ENCODE peak calls at places on chromosomes 2 and 18, in seven cellular contexts. Q is SK-N-SH, U is A549, S is K562, D is sigmoid colon, M is transverse colon, I is tibial nerve. W is an unnamed sample.

GRCh38 chr18:11591957-11592356 is 17.4 kb upstream of the SLC35G4 start:
- DNase-seq in U (no peak), I (no peak), S (no peak), D (no peak), M (no peak), Q (no peak), W (no peak)

GRCh38 chr2:234218261-234219180 is 168.0 kb downstream of the SPP2 start:
- DNase-seq in I (no peak), U (no peak), S (no peak), M (peak; percentile 18), Q (peak; percentile 47), D (no peak), W (no peak)

GRCh38 chr2:205721057-205721767 is 38.9 kb downstream of the NRP2 start:
- DNase-seq in D (no peak), Q (no peak), M (no peak), U (no peak), S (peak; percentile 10), I (no peak), W (no peak)

GRCh38 chr2:54955674-54956391 is 94.4 kb downstream of the RTN4 start:
- DNase-seq in I (no peak), D (no peak), M (no peak), U (no peak), Q (no peak), S (peak; percentile 82), W (no peak)

GRCh38 chr2:233040571-233040970 is 8.1 kb downstream of the NEU2 start:
- DNase-seq in D (no peak), S (no peak), U (no peak), I (no peak), Q (no peak), M (no peak), W (no peak)

GRCh38 chr2:160294339-160294803 is 94.3 kb upstream of the ITGB6 start:
- DNase-seq in Q (no peak), I (peak; percentile 50), S (no peak), D (peak; percentile 83), M (peak; percentile 29), U (no peak), W (no peak)

GRCh38 chr2:27285481-27285880 is 3.3 kb downstream of the TRIM54 start:
- DNase-seq in Q (no peak), I (no peak), S (no peak), U (no peak), D (no peak), M (no peak), W (no peak)

GRCh38 chr2:231125272-231125671 is 430 bp upstream of the HTR2B start:
- DNase-seq in I (no peak), S (no peak), Q (peak; percentile 28), U (no peak), D (no peak), M (no peak), W (no peak)

GRCh38 chr2:230134496-230135073 is 65.9 kb upstream of the SLC16A14 start:
- DNase-seq in M (no peak), Q (no peak), I (no peak), U (no peak), S (no peak), D (no peak), W (no peak)

GRCh38 chr2:127187081-127187775 is 32.9 kb downstream of the CYP27C1 start:
- DNase-seq in Q (no peak), I (no peak), M (no peak), S (no peak), U (no peak), D (peak; percentile 30), W (peak; percentile 20)

GRCh38 chr2:236172866-236173733 is 4.9 kb upstream of the GBX2 start:
- DNase-seq in M (no peak), D (peak; percentile 53), I (no peak), U (no peak), Q (peak; percentile 50), S (no peak), W (no peak)

GRCh38 chr2:216849987-216850386 is 9.9 kb downstream of the TNP1 start:
- DNase-seq in S (peak; percentile 25), M (peak; percentile 10), Q (no peak), D (peak; percentile 75), U (no peak), I (peak; percentile 45), W (peak; percentile 82)

GRCh38 chr2:72955188-72956049 is 38.1 kb downstream of the EMX1 start:
- DNase-seq in Q (no peak), I (no peak), M (no peak), U (no peak), D (no peak), S (no peak), W (no peak)

GRCh38 chr2:218391202-218391601 is 8.5 kb upstream of the CTDSP1 start:
- DNase-seq in I (no peak), M (no peak), Q (no peak), S (no peak), U (no peak), D (no peak), W (no peak)

GRCh38 chr2:27909901-27910300 is 19.4 kb downstream of the BABAM2 start:
- DNase-seq in I (no peak), D (no peak), Q (no peak), M (no peak), S (no peak), U (no peak), W (no peak)

GRCh38 chr2:59008950-59009349 is 767.8 kb upstream of the FANCL start:
- DNase-seq in D (no peak), I (no peak), M (no peak), Q (no peak), S (no peak), U (no peak), W (no peak)

GRCh38 chr18:74064510-74064909 is 83.1 kb downstream of the FBXO15 start:
- DNase-seq in D (no peak), Q (no peak), I (no peak), S (no peak), U (no peak), M (no peak), W (no peak)

GRCh38 chr2:41234093-41234492 is 782.2 kb upstream of the SLC8A1 start:
- DNase-seq in I (no peak), U (no peak), M (no peak), Q (no peak), D (no peak), S (no peak), W (no peak)

GRCh38 chr2:48221846-48222516 is 308.0 kb upstream of the STON1 start:
- DNase-seq in M (no peak), I (no peak), Q (no peak), D (no peak), U (no peak), S (no peak), W (no peak)

GRCh38 chr18:7617738-7618422 is 50.8 kb downstream of the PTPRM start:
- DNase-seq in S (no peak), Q (no peak), D (peak; percentile 82), M (peak; percentile 41), I (peak; percentile 28), U (no peak), W (peak; percentile 78)

GRCh38 chr2:130894326-130894942 is 57.7 kb downstream of the ARHGEF4 start:
- DNase-seq in D (no peak), S (no peak), U (no peak), I (no peak), Q (no peak), M (no peak), W (no peak)

GRCh38 chr2:130899306-130899705 is 62.6 kb downstream of the ARHGEF4 start:
- DNase-seq in S (no peak), Q (no peak), M (no peak), I (no peak), U (no peak), D (no peak), W (no peak)

GRCh38 chr2:130892793-130893785 is 56.4 kb downstream of the ARHGEF4 start:
- DNase-seq in U (no peak), S (no peak), M (no peak), D (no peak), I (no peak), Q (no peak), W (no peak)

GRCh38 chr2:130898553-130898952 is 61.8 kb downstream of the ARHGEF4 start:
- DNase-seq in U (no peak), I (no peak), M (no peak), D (no peak), Q (no peak), S (no peak), W (no peak)

GRCh38 chr2:130896813-130897212 is 60.1 kb downstream of the ARHGEF4 start:
- DNase-seq in Q (no peak), M (no peak), D (no peak), U (no peak), S (no peak), I (no peak), W (no peak)
- H3K4me1 ChIP-seq in Q (no peaks in the 10 kb centered on the region), M (no peaks in the 10 kb centered on the region), D (no peaks in the 10 kb centered on the region), U (no peaks in the 10 kb centered on the region), S (no peaks in the 10 kb centered on the region), I (no peaks in the 10 kb centered on the region), W (no peaks in the 10 kb centered on the region)

GRCh38 chr18:56139792-56140254 is 498.6 kb downstream of the TXNL1 start:
- DNase-seq in S (no peak), U (no peak), D (no peak), M (peak; percentile 9), I (no peak), Q (no peak), W (peak; percentile 27)
- TF ChIP-seq EP300 in S (no peak), U (no peak), D (no peak), M (no peak), I (no peak), Q (no peak), W (peak; percentile 57)

DNA sequence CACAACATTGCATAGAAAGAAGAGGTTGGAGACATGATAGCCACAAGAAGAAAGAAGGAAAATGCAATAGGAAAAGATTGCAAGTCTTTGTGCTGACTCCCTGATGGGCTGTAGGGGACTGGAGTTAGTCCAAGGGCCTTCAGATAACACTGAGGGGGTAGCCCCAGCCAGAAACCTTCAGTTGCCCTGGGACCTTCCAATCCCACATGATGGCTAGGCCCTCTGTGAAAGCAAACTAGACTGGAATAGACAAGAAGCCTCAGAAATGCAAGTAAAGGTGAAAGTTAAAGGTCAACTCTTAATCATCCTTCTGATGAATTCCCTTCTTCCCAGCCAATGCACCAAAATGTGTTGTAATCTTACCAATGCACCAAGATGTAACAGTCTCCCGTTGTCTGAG is 19.2 kb downstream of the CMPK2 start:
- DNase-seq in I (no peak), D (no peak), U (no peak), Q (no peak), M (no peak), S (no peak), W (no peak)
- H3K9me3 ChIP-seq in I (peaks cover 17% of the 10 kb centered on the region), D (peaks cover 57% of the 10 kb centered on the region), U (peaks cover 23% of the 10 kb centered on the region), Q (peaks cover 23% of the 10 kb centered on the region), M (peaks cover 49% of the 10 kb centered on the region), S (peaks cover 39% of the 10 kb centered on the region), W (peaks cover 76% of the 10 kb centered on the region)

GRCh38 chr2:123363076-123363475 is 662.0 kb upstream of the CNTNAP5 start:
- DNase-seq in S (no peak), U (no peak), Q (no peak), I (no peak), D (no peak), M (no peak), W (no peak)
- H3K4me1 ChIP-seq in S (no peaks in the 10 kb centered on the region), U (no peaks in the 10 kb centered on the region), Q (no peaks in the 10 kb centered on the region), I (no peaks in the 10 kb centered on the region), D (no peaks in the 10 kb centered on the region), M (no peaks in the 10 kb centered on the region), W (no peaks in the 10 kb centered on the region)

DNA sequence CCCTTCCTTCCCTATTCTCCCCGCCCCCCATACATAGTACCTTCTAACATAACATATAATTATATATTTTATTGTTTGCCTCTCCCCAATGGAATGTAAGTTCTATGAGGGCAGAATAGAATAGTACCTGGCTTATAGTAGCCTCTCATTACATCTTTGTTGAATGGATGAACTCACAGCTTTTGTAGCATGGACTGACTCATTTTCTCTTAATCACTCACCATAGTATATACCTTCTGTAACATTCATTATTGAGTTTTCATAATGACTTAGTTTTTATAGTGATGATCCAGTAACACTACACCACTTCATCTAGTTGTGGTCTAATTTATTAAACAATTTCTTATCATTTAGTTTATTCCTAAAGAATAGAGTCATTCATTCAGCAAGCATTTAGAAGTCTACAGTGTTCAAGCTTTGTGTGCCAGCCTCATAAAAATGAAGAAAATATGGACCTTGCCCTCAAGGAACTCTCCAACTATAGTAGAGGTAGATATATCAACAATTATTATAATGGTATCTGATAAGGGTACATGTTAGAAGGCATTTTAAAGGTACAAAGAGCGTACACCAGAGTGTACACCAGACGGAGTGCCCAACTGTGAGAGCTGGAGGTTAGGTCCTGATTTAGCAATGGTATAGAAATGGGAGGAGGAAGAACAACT is 31.1 kb downstream of the NCOA1 start:
- DNase-seq in S (no peak), M (no peak), Q (no peak), U (no peak), I (no peak), D (no peak), W (no peak)
- TF ChIP-seq EP300 in S (no peak), M (no peak), Q (no peak), U (no peak), I (no peak), D (no peak), W (no peak)